ENCODE peak calls at places on chromosomes 2 and 18, in eight cellular contexts. X, L, Z, J, P, I, U and C are unnamed samples.

GRCh38 chr2:233402774-233403173 is 48.5 kb downstream of the DGKD start:
- DNase-seq in X (no peak), L (no peak), Z (no peak), J (no peak), P (no peak), I (no peak), U (no peak), C (no peak)

GRCh38 chr2:100977511-100977910 is 24.6 kb upstream of the RPL31 start:
- DNase-seq in X (no peak), L (no peak), Z (no peak), J (no peak), P (no peak), I (no peak), U (no peak), C (no peak)

GRCh38 chr2:183809404-183809803 is 685.2 kb downstream of the NUP35 start:
- DNase-seq in X (no peak), L (no peak), Z (no peak), J (no peak), P (no peak), I (no peak), U (no peak), C (no peak)

GRCh38 chr2:207176245-207176644 is 10.5 kb upstream of the KLF7 start:
- DNase-seq in X (no peak), L (no peak), Z (peak), J (no peak), P (no peak), I (no peak), U (no peak), C (no peak)

GRCh38 chr18:6755107-6755506 is 25.6 kb downstream of the ARHGAP28 start:
- DNase-seq in X (no peak), L (no peak), Z (peak), J (no peak), P (no peak), I (no peak), U (no peak), C (no peak)

GRCh38 chr18:65955747-65956146 is 204.9 kb downstream of the CDH7 start:
- DNase-seq in X (no peak), L (no peak), Z (no peak), J (no peak), P (no peak), I (no peak), U (no peak), C (peak)

GRCh38 chr2:73172963-73173362 is 29.4 kb upstream of the NOTO start:
- DNase-seq in X (no peak), L (no peak), Z (no peak), J (no peak), P (no peak), I (no peak), U (no peak), C (no peak)

GRCh38 chr2:189082576-189082975 is 97.0 kb downstream of the COL5A2 start:
- DNase-seq in X (no peak), L (no peak), Z (no peak), J (no peak), P (no peak), I (no peak), U (no peak), C (no peak)

GRCh38 chr18:9814431-9814830 is 71.3 kb upstream of the TXNDC2 start:
- DNase-seq in X (peak), L (no peak), Z (peak), J (no peak), P (no peak), I (no peak), U (no peak), C (no peak)

GRCh38 chr18:58669731-58670379 is 1.4 kb upstream of the MALT1 start:
- DNase-seq in X (peak), L (no peak), Z (peak), J (peak), P (no peak), I (no peak), U (peak), C (no peak)

GRCh38 chr2:65658253-65658652 is 225.9 kb upstream of the SPRED2 start:
- DNase-seq in X (no peak), L (no peak), Z (no peak), J (no peak), P (no peak), I (no peak), U (no peak), C (no peak)

GRCh38 chr2:111029135-111029927 is 91.4 kb upstream of the BCL2L11 start:
- DNase-seq in X (no peak), L (no peak), Z (no peak), J (no peak), P (peak), I (no peak), U (no peak), C (no peak)

DNA sequence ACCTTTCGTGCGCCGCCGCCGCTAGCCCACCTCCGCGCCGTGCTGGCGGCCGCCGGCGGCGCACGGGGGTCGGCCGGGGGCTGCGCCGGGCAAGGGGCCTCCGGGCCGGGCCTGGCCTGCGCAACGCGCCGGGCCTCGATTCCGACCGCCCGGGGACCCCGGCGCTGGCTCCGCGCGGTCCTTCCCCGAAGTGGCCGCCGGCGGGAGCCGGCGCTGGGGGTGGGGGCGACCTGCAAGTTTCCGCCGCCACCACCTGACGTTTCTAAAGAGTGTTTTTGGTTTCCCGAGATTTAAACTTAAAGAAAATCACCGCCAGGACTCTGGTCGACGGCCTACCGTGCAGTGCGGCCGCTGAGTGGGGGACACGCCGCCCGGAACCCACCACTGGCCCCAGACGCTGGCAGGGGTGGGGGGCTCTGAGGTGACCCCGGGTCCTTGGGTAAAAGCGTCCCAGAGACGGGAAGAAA is 3.8 kb upstream of the GATA6 start:
- DNase-seq in X (no peak), L (no peak), Z (no peak), J (no peak), P (no peak), I (no peak), U (no peak), C (no peak)
- TF ChIP-seq EZH2 in X (no peak), L (no peak), Z (peak), J (no peak), P (peak), I (peak), U (no peak), C (no peak)

DNA sequence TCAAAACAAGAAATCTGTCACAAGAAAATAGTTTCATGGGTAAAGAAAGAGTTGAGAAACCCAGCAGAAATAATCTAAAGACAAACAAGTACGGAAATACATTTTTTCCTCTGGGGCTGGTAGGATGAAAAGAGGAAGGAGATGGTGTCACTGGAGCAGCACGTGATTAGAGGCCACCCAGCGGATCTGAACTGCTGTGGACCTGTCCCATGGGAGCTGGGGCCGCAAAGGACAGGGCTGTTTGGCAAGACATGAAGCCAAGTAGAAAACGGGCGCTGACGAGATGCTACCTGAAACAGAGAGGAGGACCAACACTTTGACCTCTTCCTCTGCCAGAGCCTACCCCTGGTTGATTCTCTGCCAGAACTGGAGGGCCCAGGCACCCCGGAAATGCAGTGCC is 295.4 kb upstream of the ATP5MC3 start:
- DNase-seq in X (no peak), L (no peak), Z (no peak), J (no peak), P (no peak), I (no peak), U (no peak), C (no peak)
- TF ChIP-seq POLR2AphosphoS5 in X (no peak), L (no peak), Z (no peak), J (no peak), P (no peak), I (no peak), U (no peak), C (no peak)

GRCh38 chr2:154697422-154698237 is 865 bp upstream of the KCNJ3 start:
- DNase-seq in X (no peak), L (no peak), Z (no peak), J (no peak), P (peak), I (no peak), U (no peak), C (no peak)
- TF ChIP-seq EZH2 in X (no peak), L (no peak), Z (peak), J (no peak), P (peak), I (no peak), U (no peak), C (no peak)

DNA sequence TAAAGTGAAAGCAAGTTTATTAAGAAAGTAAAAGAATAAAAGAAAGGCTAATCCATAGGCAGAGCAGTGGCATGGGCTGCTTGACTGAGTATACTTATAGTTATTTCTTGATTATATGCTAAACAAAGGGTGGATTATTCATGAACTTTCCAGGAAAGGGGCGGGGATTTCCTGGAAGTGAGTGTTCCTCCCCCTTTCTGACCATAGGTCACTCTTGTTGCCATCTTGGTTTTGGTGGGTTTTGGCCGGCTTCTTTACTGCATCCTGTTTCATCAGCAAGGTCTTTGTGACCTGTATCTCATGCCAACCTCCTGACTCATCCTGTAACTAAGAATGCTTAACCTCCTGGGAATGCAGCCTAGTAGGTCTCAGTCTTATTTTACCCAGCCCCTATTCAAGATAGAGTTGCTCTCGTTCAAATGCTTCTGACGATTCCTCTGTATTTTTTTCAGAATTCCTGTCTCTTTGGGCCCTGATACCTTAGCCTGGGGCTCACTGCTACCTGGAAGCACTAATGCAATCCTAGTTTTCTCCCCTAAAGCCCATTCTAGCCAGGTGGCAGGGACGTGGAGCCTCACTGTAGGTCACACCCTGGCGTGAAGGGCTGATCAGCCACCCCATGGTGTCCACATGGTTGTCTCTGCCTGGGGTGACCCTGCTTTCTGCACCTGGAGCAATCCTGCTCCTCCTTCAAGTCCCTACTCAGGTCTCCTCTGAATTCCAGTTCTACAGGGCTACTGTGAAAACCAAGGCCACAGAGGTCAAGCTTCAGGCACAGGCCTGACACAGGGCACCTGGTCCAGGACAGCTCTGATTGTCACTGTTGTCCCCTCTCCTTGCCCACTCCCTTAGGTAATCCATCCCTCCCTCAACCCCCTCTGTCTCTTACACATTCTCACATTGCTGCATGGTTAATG is 6.0 kb upstream of the SLC35F6 start:
- DNase-seq in X (peak), L (no peak), Z (peak), J (peak), P (peak), I (no peak), U (peak), C (no peak)
- TF ChIP-seq POLR2AphosphoS5 in X (no peak), L (peak), Z (peak), J (peak), P (no peak), I (no peak), U (no peak), C (no peak)

GRCh38 chr18:34976534-34976898 is 64.7 kb upstream of the MAPRE2 start:
- DNase-seq in X (no peak), L (no peak), Z (no peak), J (no peak), P (no peak), I (no peak), U (no peak), C (no peak)

GRCh38 chr18:34977787-34978532 is 63.3 kb upstream of the MAPRE2 start:
- DNase-seq in X (no peak), L (no peak), Z (peak), J (no peak), P (peak), I (no peak), U (no peak), C (no peak)

GRCh38 chr18:34976084-34976483 is 65.1 kb upstream of the MAPRE2 start:
- DNase-seq in X (no peak), L (no peak), Z (no peak), J (no peak), P (no peak), I (no peak), U (no peak), C (no peak)

GRCh38 chr18:34978533-34978893 is 62.7 kb upstream of the MAPRE2 start:
- DNase-seq in X (no peak), L (no peak), Z (no peak), J (no peak), P (no peak), I (no peak), U (no peak), C (no peak)

DNA sequence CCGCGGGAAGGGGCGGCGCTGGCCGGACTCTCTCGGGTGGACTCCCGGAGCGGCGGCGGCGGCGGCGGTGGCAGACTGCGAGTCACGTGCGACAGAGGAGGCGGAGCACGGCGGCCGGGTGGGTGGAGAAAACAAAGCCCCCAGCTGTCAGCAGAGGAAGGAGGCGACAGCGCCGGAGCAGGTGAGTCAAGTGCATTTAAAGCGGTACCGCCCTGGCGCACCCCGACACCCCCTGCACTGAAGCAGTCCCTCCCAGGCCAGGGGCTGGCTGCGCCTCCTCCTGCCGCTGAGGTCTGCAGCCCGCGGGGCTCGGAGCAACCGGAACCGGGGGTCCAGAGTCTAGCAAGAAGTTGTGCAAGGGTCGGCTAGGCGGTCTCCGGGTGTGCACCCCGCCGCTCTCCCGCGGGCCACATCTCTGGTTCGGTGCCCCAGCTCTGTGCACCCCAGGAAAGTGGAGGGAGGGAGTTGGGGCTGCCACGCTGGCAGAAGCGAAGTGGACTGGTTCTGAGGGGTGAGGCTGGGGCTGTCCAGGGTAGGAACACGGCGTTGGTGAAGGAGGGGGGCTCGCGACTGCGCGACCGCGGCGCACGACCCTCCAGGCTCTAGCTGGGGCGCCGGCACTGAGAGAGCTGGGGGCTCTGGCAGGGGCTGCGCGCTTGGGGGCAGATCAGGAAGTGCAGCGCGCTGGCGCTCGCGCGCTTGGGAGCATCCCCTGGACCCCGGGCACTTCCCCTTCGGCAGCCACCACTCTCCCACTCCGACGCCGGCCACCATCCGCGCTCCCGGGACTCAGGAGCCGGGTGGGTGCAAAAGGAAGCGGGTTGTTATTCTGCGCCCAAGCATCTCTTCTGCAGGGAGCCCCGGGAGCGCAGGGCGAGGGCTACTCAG is 64.1 kb upstream of the MAPRE2 start:
- DNase-seq in X (peak), L (peak), Z (peak), J (no peak), P (peak), I (no peak), U (no peak), C (no peak)
- TF ChIP-seq EZH2 in X (no peak), L (no peak), Z (peak), J (no peak), P (no peak), I (peak), U (no peak), C (no peak)

DNA sequence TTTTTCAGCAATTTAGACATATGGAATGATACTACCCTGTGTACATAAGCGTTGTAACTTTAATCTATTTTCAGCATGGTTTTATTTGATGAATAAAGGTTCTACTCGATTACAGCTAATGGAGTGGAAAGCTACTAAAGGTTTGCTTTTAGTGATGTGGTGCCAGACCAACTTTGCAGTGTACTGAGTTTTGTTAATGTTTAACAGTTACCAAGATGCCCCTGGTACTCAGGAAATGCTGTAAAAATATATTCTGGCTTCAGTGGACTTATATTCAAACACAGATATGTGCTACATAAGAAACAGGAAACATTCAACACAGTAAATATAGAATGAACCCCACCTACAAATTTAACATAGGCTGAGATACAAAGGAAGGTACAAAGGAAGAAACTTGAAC is 1471.5 kb downstream of the LRP1B start:
- DNase-seq in X (no peak), L (no peak), Z (no peak), J (no peak), P (no peak), I (no peak), U (no peak), C (no peak)
- TF ChIP-seq POLR2AphosphoS5 in X (no peak), L (no peak), Z (no peak), J (no peak), P (no peak), I (no peak), U (no peak), C (no peak)

DNA sequence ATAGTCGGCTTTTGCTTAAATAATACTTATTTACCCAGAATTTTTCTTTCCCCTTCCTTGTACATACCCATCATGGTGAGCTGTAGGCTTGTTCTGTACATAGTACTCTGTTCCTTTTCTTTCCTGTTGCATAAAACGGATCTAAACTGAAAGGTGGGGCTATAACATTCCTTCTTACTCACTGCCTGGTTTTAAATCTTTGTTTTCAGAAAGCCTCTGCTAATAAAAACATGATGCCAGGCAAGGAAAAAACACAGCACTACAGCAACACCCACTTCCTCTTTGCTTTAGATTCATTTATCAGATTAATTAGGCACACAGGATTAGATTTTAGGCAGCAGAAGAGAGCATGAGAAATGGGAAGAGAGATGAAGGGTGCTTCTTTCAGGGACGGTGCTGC is 19.6 kb upstream of the STON1 start:
- DNase-seq in X (no peak), L (no peak), Z (peak), J (no peak), P (no peak), I (no peak), U (no peak), C (no peak)
- TF ChIP-seq EZH2 in X (no peak), L (no peak), Z (no peak), J (no peak), P (no peak), I (no peak), U (no peak), C (no peak)